ENCODE peak calls at places on chromosomes 1 and 21, in six cellular contexts. One of them, this sample, is unnamed. For H3K36me3, the result is how much of the 10 kb centered on the place peaks cover.

GRCh38 chr1:240170806-240171205 is 79.1 kb downstream of the FMN2 start:
- DNase-seq in suprapubic skin: no peak
- DNase-seq in testis: peak
- DNase-seq in sigmoid colon: no peak
- DNase-seq in IMR-90: no peak
- DNase-seq in stomach: no peak
- DNase-seq in this sample: no peak

GRCh38 chr1:202571719-202572339 is 138.4 kb downstream of the SYT2 start:
- DNase-seq in suprapubic skin: no peak
- DNase-seq in testis: no peak
- DNase-seq in sigmoid colon: no peak
- DNase-seq in IMR-90: peak
- DNase-seq in stomach: no peak
- DNase-seq in this sample: no peak

GRCh38 chr1:21874328-21874727 is 62.3 kb downstream of the LDLRAD2 start:
- DNase-seq in suprapubic skin: no peak
- DNase-seq in testis: no peak
- DNase-seq in sigmoid colon: no peak
- DNase-seq in IMR-90: no peak
- DNase-seq in stomach: no peak
- DNase-seq in this sample: no peak

GRCh38 chr1:228082975-228083870 is 715 bp downstream of the ARF1 start:
- DNase-seq in suprapubic skin: no peak
- DNase-seq in testis: peak
- DNase-seq in sigmoid colon: peak
- DNase-seq in IMR-90: peak
- DNase-seq in stomach: peak
- DNase-seq in this sample: peak

GRCh38 chr1:167820684-167821355 is 93.1 kb downstream of the ADCY10 start:
- DNase-seq in suprapubic skin: no peak
- DNase-seq in testis: no peak
- DNase-seq in sigmoid colon: no peak
- DNase-seq in IMR-90: no peak
- DNase-seq in stomach: no peak
- DNase-seq in this sample: no peak

GRCh38 chr1:2276803-2277580 is 48.9 kb downstream of the SKI start:
- DNase-seq in suprapubic skin: no peak
- DNase-seq in testis: no peak
- DNase-seq in sigmoid colon: no peak
- DNase-seq in IMR-90: peak
- DNase-seq in stomach: no peak
- DNase-seq in this sample: no peak

GRCh38 chr1:202058001-202058908 is 47.9 kb downstream of the ELF3 start:
- DNase-seq in suprapubic skin: no peak
- DNase-seq in testis: no peak
- DNase-seq in sigmoid colon: no peak
- DNase-seq in IMR-90: peak
- DNase-seq in stomach: peak
- DNase-seq in this sample: no peak

GRCh38 chr1:185017338-185017737 is 28.0 kb upstream of the RNF2 start:
- DNase-seq in suprapubic skin: no peak
- DNase-seq in testis: no peak
- DNase-seq in sigmoid colon: no peak
- DNase-seq in IMR-90: peak
- DNase-seq in stomach: no peak
- DNase-seq in this sample: no peak

GRCh38 chr21:38220270-38220737 is 36.5 kb upstream of the KCNJ15 start:
- DNase-seq in suprapubic skin: no peak
- DNase-seq in testis: peak
- DNase-seq in sigmoid colon: no peak
- DNase-seq in IMR-90: no peak
- DNase-seq in stomach: peak
- DNase-seq in this sample: no peak

GRCh38 chr1:226965581-226966440 is 25.7 kb downstream of the COQ8A start:
- DNase-seq in suprapubic skin: no peak
- DNase-seq in testis: no peak
- DNase-seq in sigmoid colon: peak
- DNase-seq in IMR-90: no peak
- DNase-seq in stomach: no peak
- DNase-seq in this sample: no peak

GRCh38 chr21:39451332-39452206 is at the start of gene SH3BGR:
- DNase-seq in suprapubic skin: no peak
- DNase-seq in testis: peak
- DNase-seq in sigmoid colon: peak
- DNase-seq in IMR-90: no peak
- DNase-seq in stomach: no peak
- DNase-seq in this sample: no peak

GRCh38 chr1:207649204-207649753 is 4.3 kb downstream of the CR1L start:
- DNase-seq in suprapubic skin: no peak
- DNase-seq in testis: no peak
- DNase-seq in sigmoid colon: no peak
- DNase-seq in IMR-90: no peak
- DNase-seq in stomach: no peak
- DNase-seq in this sample: no peak

DNA sequence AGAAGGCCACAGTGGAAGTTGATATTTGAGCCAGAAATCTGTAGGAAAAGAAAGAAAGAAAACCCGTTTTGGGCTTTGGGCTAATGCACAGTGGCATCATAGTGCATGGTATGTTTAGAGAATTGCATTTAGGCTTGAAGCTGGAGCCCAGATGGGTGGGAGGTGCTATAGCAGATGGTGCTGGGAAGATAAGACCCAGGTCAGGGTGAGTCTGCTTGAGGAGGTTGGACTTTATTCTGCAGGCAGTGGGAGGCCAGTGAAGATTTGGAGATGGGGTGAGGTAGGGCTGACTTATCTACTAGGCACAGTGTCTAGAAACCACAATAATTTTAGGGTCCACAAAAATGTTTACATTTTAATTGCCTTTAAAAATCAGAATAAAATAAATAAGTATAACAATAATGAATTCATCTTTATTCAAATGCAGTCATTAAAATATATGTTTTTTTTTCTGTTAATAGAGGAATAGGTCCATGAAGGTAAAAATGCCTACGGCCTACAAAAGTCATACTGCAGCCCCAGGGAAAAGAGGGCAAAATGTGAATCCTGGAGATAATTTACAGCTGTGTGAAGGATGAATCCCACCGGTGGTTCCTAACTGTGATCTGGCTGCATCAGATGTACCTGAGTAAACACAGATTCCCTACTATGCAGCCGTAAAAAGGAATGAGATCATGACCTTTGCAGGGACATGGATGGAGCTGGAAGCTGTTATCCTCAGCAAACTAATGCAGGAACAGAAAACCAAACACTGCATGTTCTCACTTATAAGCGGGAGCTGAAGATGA is 8.7 kb downstream of the DNAJC6 start:
- DNase-seq in suprapubic skin: no peak
- DNase-seq in testis: no peak
- DNase-seq in sigmoid colon: no peak
- DNase-seq in IMR-90: no peak
- DNase-seq in stomach: no peak
- DNase-seq in this sample: no peak
- TF ChIP-seq POLR2A in suprapubic skin: no peak
- TF ChIP-seq POLR2A in testis: no peak
- TF ChIP-seq POLR2A in sigmoid colon: no peak
- TF ChIP-seq POLR2A in IMR-90: no peak
- TF ChIP-seq POLR2A in stomach: no peak
- TF ChIP-seq POLR2A in this sample: no peak

DNA sequence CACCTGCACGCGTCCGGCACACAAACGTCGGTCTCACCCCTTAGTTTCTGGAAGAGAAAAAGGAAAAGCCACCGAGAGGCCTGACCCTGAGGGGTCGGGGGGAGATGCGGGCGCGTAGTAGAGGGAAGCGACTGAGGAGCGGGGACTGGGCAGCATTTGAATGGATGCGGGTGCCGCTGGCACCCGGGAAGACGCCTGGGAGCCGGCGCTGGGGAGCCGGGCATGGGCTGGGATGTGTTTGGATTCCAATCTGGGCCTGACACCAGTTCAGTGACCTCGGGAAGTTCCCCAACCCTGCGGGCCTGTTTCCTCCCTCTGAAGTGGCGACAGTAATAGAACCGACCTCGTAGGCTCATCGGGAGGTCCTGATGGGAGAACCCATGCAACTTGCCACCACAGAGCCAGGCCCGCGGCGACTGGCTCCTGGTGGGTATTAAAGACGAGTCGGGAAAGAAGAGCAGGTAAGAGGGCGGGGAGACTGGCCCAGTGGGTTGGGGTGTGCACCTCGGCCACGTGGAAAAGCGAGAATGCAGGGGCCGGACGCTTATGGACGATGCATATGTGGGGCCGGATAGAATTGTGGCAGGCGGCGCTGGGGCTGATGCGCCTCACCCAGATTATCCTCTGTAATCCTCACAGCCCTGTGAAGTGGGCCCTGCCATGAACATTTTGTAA is 105.9 kb downstream of the SLC16A1 start:
- DNase-seq in suprapubic skin: no peak
- DNase-seq in testis: no peak
- DNase-seq in sigmoid colon: peak
- DNase-seq in IMR-90: no peak
- DNase-seq in stomach: no peak
- DNase-seq in this sample: no peak
- H3K4me3 ChIP-seq in suprapubic skin: peak
- H3K4me3 ChIP-seq in testis: peak
- H3K4me3 ChIP-seq in sigmoid colon: peak
- H3K4me3 ChIP-seq in IMR-90: peak
- H3K4me3 ChIP-seq in stomach: peak
- H3K4me3 ChIP-seq in this sample: peak

GRCh38 chr1:163706915-163707314 is 385.2 kb downstream of the NUF2 start:
- DNase-seq in suprapubic skin: no peak
- DNase-seq in testis: no peak
- DNase-seq in sigmoid colon: no peak
- DNase-seq in IMR-90: no peak
- DNase-seq in stomach: no peak
- DNase-seq in this sample: no peak

GRCh38 chr1:163709636-163710035 is 387.9 kb downstream of the NUF2 start:
- DNase-seq in suprapubic skin: no peak
- DNase-seq in testis: no peak
- DNase-seq in sigmoid colon: no peak
- DNase-seq in IMR-90: no peak
- DNase-seq in stomach: no peak
- DNase-seq in this sample: no peak

GRCh38 chr1:163701783-163702182 is 380.0 kb downstream of the NUF2 start:
- DNase-seq in suprapubic skin: no peak
- DNase-seq in testis: no peak
- DNase-seq in sigmoid colon: no peak
- DNase-seq in IMR-90: no peak
- DNase-seq in stomach: no peak
- DNase-seq in this sample: no peak

DNA sequence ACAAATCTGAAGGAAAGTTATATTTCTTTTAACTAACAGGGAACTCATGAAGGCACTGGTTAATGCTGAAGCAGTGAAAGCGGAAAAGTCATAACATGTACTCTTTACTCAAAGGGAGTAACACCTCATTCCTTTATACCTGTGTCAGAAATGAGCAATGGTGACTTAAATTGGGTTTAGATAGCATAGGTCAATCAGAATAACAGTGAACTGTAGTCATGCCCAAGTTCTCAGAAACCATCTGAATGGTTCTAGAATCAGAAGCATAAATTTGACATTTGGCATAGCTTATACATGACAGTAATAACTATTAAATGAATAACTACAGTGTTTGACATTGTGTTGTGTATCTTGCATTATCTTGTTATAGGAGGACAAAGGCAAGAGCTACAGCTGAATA is 382.0 kb downstream of the NUF2 start:
- DNase-seq in suprapubic skin: no peak
- DNase-seq in testis: no peak
- DNase-seq in sigmoid colon: no peak
- DNase-seq in IMR-90: no peak
- DNase-seq in stomach: no peak
- DNase-seq in this sample: no peak
- H3K36me3 ChIP-seq in suprapubic skin: under half
- H3K36me3 ChIP-seq in testis: under half
- H3K36me3 ChIP-seq in sigmoid colon: under half
- H3K36me3 ChIP-seq in IMR-90: under half
- H3K36me3 ChIP-seq in stomach: under half
- H3K36me3 ChIP-seq in this sample: under half

DNA sequence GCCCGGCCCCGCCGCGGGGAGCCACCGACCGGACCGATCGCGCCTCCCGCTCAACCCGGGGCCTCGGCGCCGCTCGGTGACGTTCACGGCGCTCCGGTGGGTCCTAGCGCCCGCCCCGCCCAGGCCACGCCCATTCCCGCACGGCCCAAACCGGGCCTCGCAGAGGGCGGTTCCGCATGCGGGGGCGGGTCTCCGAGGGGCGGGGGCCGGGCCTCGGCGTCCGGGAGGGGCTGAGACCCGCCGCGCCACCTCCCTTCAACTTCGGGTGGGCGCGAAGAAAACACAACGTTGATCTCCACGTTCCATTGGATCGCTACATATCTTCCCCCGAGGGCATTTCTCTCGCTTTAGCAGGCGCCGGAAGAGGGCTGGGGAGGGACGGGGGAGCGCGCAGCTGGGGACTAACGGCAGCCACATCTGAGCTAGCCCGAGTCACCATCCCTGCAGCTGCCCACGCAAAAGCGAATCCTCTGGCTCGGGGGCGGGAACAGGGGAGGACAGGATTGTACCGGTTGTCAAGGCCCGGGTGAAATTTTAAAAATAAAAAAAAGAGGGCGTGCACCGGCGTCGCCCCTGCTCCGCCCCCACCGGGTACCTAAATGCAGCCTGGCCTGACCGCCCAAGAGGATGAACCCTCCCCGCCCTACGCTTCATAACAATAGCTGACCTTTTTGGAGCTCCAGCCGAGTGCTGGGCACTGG is at the start of gene MAD2L2:
- DNase-seq in suprapubic skin: peak
- DNase-seq in testis: peak
- DNase-seq in sigmoid colon: peak
- DNase-seq in IMR-90: peak
- DNase-seq in stomach: peak
- DNase-seq in this sample: peak
- TF ChIP-seq POLR2A in suprapubic skin: no peak
- TF ChIP-seq POLR2A in testis: no peak
- TF ChIP-seq POLR2A in sigmoid colon: peak
- TF ChIP-seq POLR2A in IMR-90: peak
- TF ChIP-seq POLR2A in stomach: no peak
- TF ChIP-seq POLR2A in this sample: no peak

This sample was measured in Peyer's patch.